ENCODE peak calls at places on chromosomes 6 and 20, in five cellular contexts. B, A, F, Q and Z are unnamed samples.

GRCh38 chr6:101853686-101854085 is 460.2 kb downstream of the GRIK2 start:
- DNase-seq in B (no peak), A (no peak), F (no peak), Q (no peak), Z (no peak)

GRCh38 chr20:1118336-1119127 is at the start of gene PSMF1:
- DNase-seq in B (peak), A (peak), F (peak), Q (peak), Z (peak)

GRCh38 chr20:14142964-14143627 is 147.8 kb downstream of the MACROD2 start:
- DNase-seq in B (no peak), A (no peak), F (no peak), Q (peak), Z (peak)

GRCh38 chr20:1912056-1912455 is 16.8 kb downstream of the SIRPA start:
- DNase-seq in B (no peak), A (peak), F (no peak), Q (no peak), Z (no peak)

GRCh38 chr6:41373367-41373918 is 38.0 kb downstream of the NCR2 start:
- DNase-seq in B (no peak), A (no peak), F (no peak), Q (no peak), Z (no peak)

GRCh38 chr20:3732327-3733118 is at the start of gene HSPA12B:
- DNase-seq in B (no peak), A (no peak), F (peak), Q (no peak), Z (no peak)

GRCh38 chr6:158232445-158233213 is 64.5 kb downstream of the GTF2H5 start:
- DNase-seq in B (peak), A (peak), F (peak), Q (peak), Z (no peak)

GRCh38 chr6:98044168-98044567 is 761.2 kb upstream of the MMS22L start:
- DNase-seq in B (no peak), A (no peak), F (no peak), Q (no peak), Z (no peak)

GRCh38 chr20:10521068-10521834 is 86.1 kb downstream of the SLX4IP start:
- DNase-seq in B (no peak), A (no peak), F (no peak), Q (no peak), Z (no peak)

GRCh38 chr6:35089216-35089934 is 51.8 kb downstream of the TCP11 start:
- DNase-seq in B (no peak), A (peak), F (no peak), Q (no peak), Z (no peak)

GRCh38 chr20:48202774-48203173 is 417.5 kb upstream of the SULF2 start:
- DNase-seq in B (no peak), A (no peak), F (no peak), Q (no peak), Z (no peak)

GRCh38 chr6:8014947-8015346 is 49.2 kb downstream of the BLOC1S5 start:
- DNase-seq in B (no peak), A (no peak), F (no peak), Q (no peak), Z (no peak)

GRCh38 chr6:33014841-33015634 is 5.6 kb upstream of the HLA-DOA start:
- DNase-seq in B (peak), A (peak), F (no peak), Q (peak), Z (peak)

GRCh38 chr6:116633685-116634084 is 17.4 kb downstream of the RSPH4A start:
- DNase-seq in B (peak), A (no peak), F (no peak), Q (peak), Z (no peak)

GRCh38 chr6:28764014-28764723 is 159.6 kb downstream of the TRIM27 start:
- DNase-seq in B (no peak), A (no peak), F (no peak), Q (no peak), Z (no peak)

GRCh38 chr6:38508894-38509293 is 130.8 kb downstream of the BTBD9 start:
- DNase-seq in B (no peak), A (no peak), F (no peak), Q (no peak), Z (no peak)